ENCODE peak calls at places on chromosome 22, in five cellular contexts. L, S, W, N and Q are unnamed samples.

GRCh38 chr22:50530280-50530856 is 556 bp upstream of the TYMP start:
- DNase-seq in L (peak), S (peak), W (peak), N (peak), Q (peak)

GRCh38 chr22:49930128-49930527 is 11.7 kb downstream of the CRELD2 start:
- DNase-seq in L (no peak), S (no peak), W (no peak), N (no peak), Q (no peak)

GRCh38 chr22:19052941-19053551 is 69.2 kb downstream of the DGCR2 start:
- DNase-seq in L (no peak), S (no peak), W (no peak), N (no peak), Q (no peak)

GRCh38 chr22:29784451-29785361 is 17.5 kb downstream of the UQCR10 start:
- DNase-seq in L (peak), S (no peak), W (no peak), N (peak), Q (peak)

GRCh38 chr22:20205964-20206708 is 55.3 kb upstream of the CCDC188 start:
- DNase-seq in L (peak), S (peak), W (no peak), N (peak), Q (peak)

GRCh38 chr22:20001082-20001638 is 15.5 kb downstream of the ARVCF start:
- DNase-seq in L (peak), S (peak), W (no peak), N (no peak), Q (no peak)

GRCh38 chr22:49594078-49594477 is 233.6 kb downstream of the BRD1 start:
- DNase-seq in L (no peak), S (no peak), W (no peak), N (no peak), Q (no peak)

GRCh38 chr22:49964493-49965290 is 4.1 kb downstream of the PIM3 start:
- DNase-seq in L (no peak), S (no peak), W (peak), N (no peak), Q (no peak)

GRCh38 chr22:24398409-24398808 is 29.0 kb upstream of the ADORA2A start:
- DNase-seq in L (peak), S (no peak), W (no peak), N (no peak), Q (no peak)

GRCh38 chr22:23190526-23190925 is 10.2 kb downstream of the BCR start:
- DNase-seq in L (no peak), S (no peak), W (no peak), N (no peak), Q (no peak)

GRCh38 chr22:34845391-34845790 is 220.6 kb upstream of the ISX start:
- DNase-seq in L (no peak), S (no peak), W (no peak), N (no peak), Q (no peak)

GRCh38 chr22:19477321-19478085 is 1.5 kb downstream of the UFD1 start:
- DNase-seq in L (peak), S (no peak), W (no peak), N (peak), Q (peak)

GRCh38 chr22:19213496-19214473 is 35.2 kb upstream of the SLC25A1 start:
- DNase-seq in L (peak), S (no peak), W (no peak), N (peak), Q (no peak)

GRCh38 chr22:24063986-24064385 is 52.9 kb downstream of the CABIN1 start:
- DNase-seq in L (no peak), S (no peak), W (no peak), N (no peak), Q (no peak)

GRCh38 chr22:37907036-37907954 is 1.2 kb downstream of the MICALL1 start:
- DNase-seq in L (peak), S (no peak), W (no peak), N (no peak), Q (peak)

GRCh38 chr22:20423636-20424511 is 13.8 kb downstream of the SCARF2 start:
- DNase-seq in L (no peak), S (no peak), W (no peak), N (no peak), Q (no peak)

GRCh38 chr22:23137905-23138520 is 3.8 kb downstream of the RSPH14 start:
- DNase-seq in L (no peak), S (no peak), W (no peak), N (no peak), Q (peak)

GRCh38 chr22:50184004-50184461 is 1.7 kb upstream of the TRABD start:
- DNase-seq in L (peak), S (peak), W (no peak), N (peak), Q (peak)

GRCh38 chr22:19640306-19640705 is 74.0 kb upstream of the SEPTIN5 start:
- DNase-seq in L (no peak), S (no peak), W (no peak), N (no peak), Q (no peak)

GRCh38 chr22:49951001-49951677 is 9.4 kb upstream of the PIM3 start:
- DNase-seq in L (peak), S (no peak), W (no peak), N (no peak), Q (no peak)

GRCh38 chr22:28734393-28734792 is 7.2 kb downstream of the CHEK2 start:
- DNase-seq in L (no peak), S (no peak), W (no peak), N (no peak), Q (no peak)

GRCh38 chr22:19853058-19853878 is 1.4 kb downstream of the GNB1L start:
- DNase-seq in L (no peak), S (no peak), W (no peak), N (no peak), Q (no peak)

GRCh38 chr22:41092847-41093371 is 517 bp downstream of the EP300 start:
- DNase-seq in L (peak), S (peak), W (peak), N (peak), Q (peak)

GRCh38 chr22:24176630-24177029 is 4.7 kb upstream of the SUSD2 start:
- DNase-seq in L (no peak), S (no peak), W (no peak), N (no peak), Q (no peak)

GRCh38 chr22:28899199-28899853 is 16.0 kb downstream of the ZNRF3 start:
- DNase-seq in L (peak), S (peak), W (no peak), N (peak), Q (no peak)

GRCh38 chr22:17915188-17915587 is 109.2 kb downstream of the MICAL3 start:
- DNase-seq in L (no peak), S (no peak), W (no peak), N (no peak), Q (no peak)

GRCh38 chr22:35380013-35380412 is 883 bp upstream of the HMOX1 start:
- DNase-seq in L (peak), S (no peak), W (no peak), N (peak), Q (peak)

GRCh38 chr22:41487037-41487963 is 18.4 kb downstream of the ACO2 start:
- DNase-seq in L (peak), S (no peak), W (no peak), N (peak), Q (no peak)

GRCh38 chr22:41355895-41356294 is 25.8 kb upstream of the TEF start:
- DNase-seq in L (no peak), S (no peak), W (no peak), N (no peak), Q (no peak)

GRCh38 chr22:17700778-17701177 is 62.2 kb downstream of the BCL2L13 start:
- DNase-seq in L (no peak), S (no peak), W (no peak), N (no peak), Q (peak)

GRCh38 chr22:41539146-41540005 is 4.9 kb downstream of the POLR3H start:
- DNase-seq in L (no peak), S (no peak), W (no peak), N (no peak), Q (peak)

GRCh38 chr22:33332538-33332937 is 274.4 kb upstream of the SYN3 start:
- DNase-seq in L (no peak), S (peak), W (no peak), N (no peak), Q (no peak)

GRCh38 chr22:17807571-17808410 is 33.5 kb upstream of the BID start:
- DNase-seq in L (peak), S (peak), W (no peak), N (peak), Q (no peak)

GRCh38 chr22:38266120-38266519 is 6.7 kb downstream of the TMEM184B start:
- DNase-seq in L (peak), S (no peak), W (no peak), N (no peak), Q (no peak)

GRCh38 chr22:33921576-33922181 is 1.4 kb upstream of the LARGE1 start:
- DNase-seq in L (peak), S (peak), W (peak), N (peak), Q (peak)

GRCh38 chr22:17115311-17115710 is 5.8 kb downstream of the TMEM121B start:
- DNase-seq in L (no peak), S (no peak), W (no peak), N (peak), Q (no peak)

GRCh38 chr22:17774206-17774927 is at the start of gene BID:
- DNase-seq in L (peak), S (no peak), W (no peak), N (no peak), Q (peak)

GRCh38 chr22:22099833-22100812 is 117.5 kb upstream of the TOP3B start:
- DNase-seq in L (peak), S (no peak), W (no peak), N (no peak), Q (peak)
- H3K9ac ChIP-seq in L (no peak), S (no peak), W (no peak), N (no peak), Q (no peak)

GRCh38 chr22:36828815-36829214 is 12.0 kb upstream of the PVALB start:
- DNase-seq in L (no peak), S (no peak), W (no peak), N (no peak), Q (no peak)

GRCh38 chr22:36826262-36826661 is 9.4 kb upstream of the PVALB start:
- DNase-seq in L (no peak), S (no peak), W (no peak), N (no peak), Q (no peak)

GRCh38 chr22:36822581-36822980 is 5.7 kb upstream of the PVALB start:
- DNase-seq in L (no peak), S (no peak), W (no peak), N (no peak), Q (no peak)

GRCh38 chr22:36823177-36823839 is 6.5 kb upstream of the PVALB start:
- DNase-seq in L (peak), S (peak), W (no peak), N (no peak), Q (peak)

GRCh38 chr22:36824655-36825054 is 7.8 kb upstream of the PVALB start:
- DNase-seq in L (no peak), S (no peak), W (no peak), N (no peak), Q (no peak)
- H3K9ac ChIP-seq in L (no peak), S (no peak), W (no peak), N (no peak), Q (no peak)

GRCh38 chr22:31789803-31790202 is 36.0 kb downstream of the DEPDC5 start:
- DNase-seq in L (no peak), S (no peak), W (no peak), N (no peak), Q (no peak)

DNA sequence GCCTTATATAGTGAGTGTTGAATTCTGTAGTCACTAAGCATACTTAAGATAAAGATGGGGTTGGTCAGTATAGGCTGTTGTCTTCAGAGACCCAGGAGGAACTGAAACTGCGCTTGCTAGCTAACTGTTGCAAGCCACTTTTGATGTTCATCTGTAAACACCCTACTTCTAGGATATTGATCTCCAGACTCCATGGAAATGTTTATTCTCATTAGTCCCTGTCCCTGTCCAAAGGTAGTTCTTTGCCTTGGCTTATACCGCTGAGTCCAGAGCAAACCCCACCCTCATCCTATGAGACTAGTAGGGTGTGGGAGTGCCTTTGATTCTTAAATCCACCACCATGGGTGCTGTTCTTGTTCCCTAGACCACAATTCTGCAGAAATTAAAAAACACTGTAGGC is 36.4 kb downstream of the DEPDC5 start:
- DNase-seq in L (no peak), S (no peak), W (no peak), N (no peak), Q (no peak)
- H3K9ac ChIP-seq in L (no peak), S (no peak), W (no peak), N (no peak), Q (no peak)

GRCh38 chr22:48589901-48590300 is 1237.8 kb downstream of the BRD1 start:
- DNase-seq in L (no peak), S (no peak), W (no peak), N (no peak), Q (no peak)
- H3K9ac ChIP-seq in L (no peak), S (no peak), W (no peak), N (no peak), Q (no peak)

GRCh38 chr22:44070029-44070428 is 45.9 kb downstream of the PARVB start:
- DNase-seq in L (no peak), S (no peak), W (no peak), N (no peak), Q (no peak)
- H3K9ac ChIP-seq in L (no peak), S (no peak), W (no peak), N (no peak), Q (no peak)

GRCh38 chr22:48090332-48090672 is 1327.9 kb downstream of the TBC1D22A start:
- DNase-seq in L (no peak), S (no peak), W (no peak), N (no peak), Q (no peak)

GRCh38 chr22:48088926-48089536 is 1326.6 kb downstream of the TBC1D22A start:
- DNase-seq in L (no peak), S (no peak), W (no peak), N (no peak), Q (no peak)

GRCh38 chr22:48091656-48092223 is 1329.3 kb downstream of the TBC1D22A start:
- DNase-seq in L (no peak), S (no peak), W (no peak), N (no peak), Q (no peak)

GRCh38 chr22:48089601-48090331 is 1327.3 kb downstream of the TBC1D22A start:
- DNase-seq in L (no peak), S (no peak), W (no peak), N (peak), Q (peak)

GRCh38 chr22:48091060-48091650 is 1328.7 kb downstream of the TBC1D22A start:
- DNase-seq in L (no peak), S (no peak), W (no peak), N (no peak), Q (no peak)
- H3K9ac ChIP-seq in L (no peak), S (no peak), W (no peak), N (no peak), Q (no peak)

GRCh38 chr22:46536559-46537220 is 730 bp downstream of the CELSR1 start:
- DNase-seq in L (no peak), S (no peak), W (peak), N (no peak), Q (no peak)

GRCh38 chr22:46539169-46539568 is 1.7 kb upstream of the CELSR1 start:
- DNase-seq in L (no peak), S (no peak), W (no peak), N (no peak), Q (no peak)

GRCh38 chr22:46537221-46537945 is at the start of gene CELSR1:
- DNase-seq in L (peak), S (peak), W (peak), N (no peak), Q (peak)

GRCh38 chr22:46538816-46539163 is 1.4 kb upstream of the CELSR1 start:
- DNase-seq in L (peak), S (peak), W (no peak), N (no peak), Q (peak)

DNA sequence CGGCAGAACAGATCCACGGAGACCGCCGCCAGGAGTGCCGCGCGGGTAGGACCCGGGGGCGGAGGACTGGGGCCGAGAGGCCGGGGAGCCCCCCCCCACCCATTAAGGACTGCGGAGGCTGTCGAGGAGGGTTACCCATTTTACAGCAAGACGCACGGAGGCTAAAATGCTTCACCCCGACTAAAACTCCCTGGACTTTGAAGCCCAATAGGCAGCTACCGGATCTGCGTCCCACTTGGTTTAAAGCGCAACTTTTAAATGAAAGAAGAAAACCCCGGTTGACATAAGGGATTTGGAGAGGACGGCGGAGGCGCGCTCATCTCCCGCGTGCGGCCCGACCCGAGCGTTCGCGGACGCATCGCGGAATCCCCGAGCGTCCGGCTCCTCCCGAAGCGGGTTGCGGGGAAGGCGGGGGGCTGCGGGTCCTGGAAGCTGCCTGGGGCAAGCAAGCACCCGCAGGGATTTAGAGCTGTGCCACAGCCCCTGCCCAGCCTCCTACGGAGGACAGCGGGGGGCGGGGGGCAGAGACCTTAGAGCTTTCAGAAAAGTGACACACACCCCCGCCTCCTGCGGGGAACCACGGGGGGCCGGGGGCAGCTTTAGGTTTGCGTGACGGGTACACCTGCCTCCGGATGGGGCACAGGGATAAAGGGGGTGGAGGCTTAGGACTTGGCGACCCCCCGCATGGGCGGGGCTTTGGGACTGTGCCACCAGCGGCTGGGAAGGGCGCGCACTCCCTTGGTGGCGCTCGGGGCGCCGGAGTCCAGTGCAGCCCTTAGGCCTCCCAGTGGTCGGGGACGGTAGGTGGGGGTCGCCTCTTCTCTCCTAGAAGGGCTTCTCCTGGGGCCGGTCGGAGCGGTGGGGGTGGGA is 761 bp upstream of the CELSR1 start:
- DNase-seq in L (peak), S (peak), W (peak), N (peak), Q (peak)
- H3K9ac ChIP-seq in L (no peak), S (peak), W (no peak), N (no peak), Q (no peak)

GRCh38 chr22:42719133-42719532 is 1.5 kb downstream of the A4GALT start:
- DNase-seq in L (no peak), S (no peak), W (no peak), N (no peak), Q (peak)
- H3K9ac ChIP-seq in L (no peak), S (no peak), W (no peak), N (no peak), Q (peak)

GRCh38 chr22:39351689-39352214 is 2.0 kb downstream of the SYNGR1 start:
- DNase-seq in L (peak), S (peak), W (no peak), N (no peak), Q (peak)
- H3K9ac ChIP-seq in L (no peak), S (no peak), W (no peak), N (no peak), Q (no peak)

DNA sequence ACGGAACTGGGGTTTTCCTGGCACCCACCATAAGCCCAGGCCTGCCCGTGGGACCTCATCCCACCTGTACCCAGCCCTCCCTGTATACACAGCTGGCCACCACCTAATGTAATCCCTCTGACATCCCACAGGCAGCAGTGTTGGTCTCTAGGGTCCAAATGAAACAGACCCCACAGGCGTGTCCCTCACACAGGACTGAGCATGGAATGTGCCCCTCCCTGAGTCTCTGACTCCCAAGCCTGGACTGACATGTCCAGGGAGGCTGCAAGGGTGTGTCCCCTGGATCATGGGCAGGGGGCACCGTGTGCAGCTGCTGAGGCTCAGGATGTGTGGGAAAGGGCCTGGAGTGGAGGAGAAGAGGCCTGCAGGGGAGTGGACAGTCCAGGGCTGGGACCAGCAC is 50.6 kb upstream of the PPARA start:
- DNase-seq in L (no peak), S (no peak), W (no peak), N (no peak), Q (no peak)
- H3K9ac ChIP-seq in L (no peak), S (peak), W (no peak), N (no peak), Q (peak)